ENCODE peak calls at places on chromosomes 11 and 22, in seven cellular contexts. N, I, H, S, L, B and R are unnamed samples.

GRCh38 chr11:22879615-22880014 is 19.3 kb upstream of the CCDC179 start:
- DNase-seq in N (no peak), I (no peak), H (no peak), S (no peak), L (no peak), B (no peak), R (no peak)

GRCh38 chr11:44766972-44767278 is 40.2 kb downstream of the TSPAN18 start:
- DNase-seq in N (no peak), I (no peak), H (no peak), S (no peak), L (no peak), B (peak), R (no peak)

GRCh38 chr11:76030973-76031590 is 175.2 kb downstream of the WNT11 start:
- DNase-seq in N (no peak), I (no peak), H (no peak), S (no peak), L (no peak), B (no peak), R (no peak)

GRCh38 chr11:134145715-134146114 is 76.8 kb downstream of the JAM3 start:
- DNase-seq in N (no peak), I (no peak), H (no peak), S (no peak), L (no peak), B (no peak), R (no peak)

GRCh38 chr22:38872831-38873248 is 824 bp upstream of the CBX6 start:
- DNase-seq in N (peak), I (peak), H (peak), S (no peak), L (peak), B (peak), R (peak)

GRCh38 chr11:17721242-17721999 is 2.0 kb downstream of the MYOD1 start:
- DNase-seq in N (no peak), I (no peak), H (no peak), S (no peak), L (no peak), B (no peak), R (no peak)

GRCh38 chr11:102630598-102631448 is 5.7 kb upstream of the MMP20 start:
- DNase-seq in N (no peak), I (no peak), H (no peak), S (no peak), L (no peak), B (no peak), R (no peak)

GRCh38 chr22:19638282-19639015 is 75.9 kb upstream of the SEPTIN5 start:
- DNase-seq in N (no peak), I (no peak), H (no peak), S (no peak), L (no peak), B (no peak), R (no peak)

GRCh38 chr11:67644472-67645418 is 5.2 kb upstream of the TBX10 start:
- DNase-seq in N (no peak), I (peak), H (no peak), S (no peak), L (no peak), B (peak), R (no peak)

GRCh38 chr22:29202231-29203192 is 3.2 kb upstream of the EMID1 start:
- DNase-seq in N (peak), I (peak), H (peak), S (peak), L (no peak), B (no peak), R (peak)

GRCh38 chr11:121024989-121025388 is 1.1 kb downstream of the TBCEL start:
- DNase-seq in N (peak), I (no peak), H (no peak), S (peak), L (no peak), B (no peak), R (no peak)

GRCh38 chr11:112525270-112525669 is 264.6 kb upstream of the PLET1 start:
- DNase-seq in N (no peak), I (no peak), H (peak), S (no peak), L (no peak), B (no peak), R (no peak)

GRCh38 chr22:44543362-44543761 is 45.3 kb upstream of the RTL6 start:
- DNase-seq in N (no peak), I (no peak), H (no peak), S (no peak), L (no peak), B (no peak), R (no peak)

GRCh38 chr11:65650547-65651338 is 12.0 kb downstream of the RELA start:
- DNase-seq in N (no peak), I (peak), H (no peak), S (no peak), L (peak), B (no peak), R (peak)

GRCh38 chr11:65426839-65427690 is 4.5 kb downstream of the NEAT1 start:
- DNase-seq in N (no peak), I (peak), H (peak), S (no peak), L (peak), B (no peak), R (peak)

GRCh38 chr11:5486421-5486820 is 2.1 kb upstream of the OR52D1 start:
- DNase-seq in N (no peak), I (no peak), H (no peak), S (no peak), L (no peak), B (no peak), R (no peak)

GRCh38 chr11:64060263-64060860 is 24.6 kb downstream of the FLRT1 start:
- DNase-seq in N (no peak), I (no peak), H (no peak), S (no peak), L (no peak), B (peak), R (no peak)

GRCh38 chr11:64059339-64060176 is 23.8 kb downstream of the FLRT1 start:
- DNase-seq in N (no peak), I (peak), H (no peak), S (no peak), L (no peak), B (peak), R (no peak)

GRCh38 chr11:64058494-64058893 is 22.8 kb downstream of the FLRT1 start:
- DNase-seq in N (no peak), I (no peak), H (peak), S (no peak), L (no peak), B (no peak), R (no peak)

GRCh38 chr11:64062185-64063039 is 26.7 kb downstream of the FLRT1 start:
- DNase-seq in N (no peak), I (no peak), H (no peak), S (no peak), L (no peak), B (no peak), R (no peak)

GRCh38 chr11:64060861-64061444 is 25.2 kb downstream of the FLRT1 start:
- DNase-seq in N (peak), I (peak), H (peak), S (no peak), L (no peak), B (peak), R (peak)
- TF ChIP-seq POLR2A in N (peak), I (no peak), H (no peak), S (no peak), L (no peak), B (no peak), R (no peak)

DNA sequence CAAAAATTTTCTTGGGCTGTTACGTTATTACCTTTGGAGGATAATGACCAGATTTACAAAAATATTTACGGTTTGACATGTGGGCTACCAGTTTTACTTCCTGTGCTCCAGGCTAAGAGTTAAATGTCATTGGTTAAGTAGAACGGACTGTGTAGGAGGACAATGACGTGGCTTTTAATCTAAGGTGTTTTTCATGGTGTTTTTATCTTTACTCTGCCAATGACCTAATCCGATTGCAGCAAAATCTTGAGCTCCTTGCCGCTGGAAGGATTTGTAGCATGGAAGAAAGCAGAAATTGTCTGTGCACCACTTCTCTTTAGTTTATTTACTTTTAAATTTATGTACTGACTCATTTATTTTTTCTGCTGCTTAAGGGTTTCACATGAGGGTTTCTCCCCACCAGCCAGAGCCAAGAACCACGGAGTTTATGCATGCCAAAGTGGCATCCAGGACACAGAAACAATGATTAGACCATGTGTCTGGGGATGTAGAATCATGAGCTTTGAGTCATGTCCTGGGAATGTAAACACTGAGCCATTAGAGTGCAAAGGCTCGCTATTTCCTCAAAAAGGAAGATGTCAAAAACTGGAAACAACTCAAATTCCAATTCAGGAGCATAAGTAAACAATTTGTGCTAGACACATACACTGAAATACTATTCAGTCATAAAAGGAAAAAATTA is 1.9 kb upstream of the CARD16 start:
- DNase-seq in N (peak), I (no peak), H (peak), S (peak), L (peak), B (no peak), R (no peak)
- TF ChIP-seq EP300 in N (peak), I (no peak), H (no peak), S (peak), L (no peak), B (no peak), R (no peak)

GRCh38 chr11:34358258-34358665 is 452 bp upstream of the ABTB2 start:
- DNase-seq in N (peak), I (peak), H (peak), S (peak), L (peak), B (no peak), R (peak)

GRCh38 chr11:34356130-34356529 is 1.7 kb downstream of the ABTB2 start:
- DNase-seq in N (no peak), I (no peak), H (no peak), S (no peak), L (no peak), B (no peak), R (no peak)

GRCh38 chr11:34357646-34358257 is at the start of gene ABTB2:
- DNase-seq in N (peak), I (peak), H (peak), S (peak), L (peak), B (peak), R (peak)

GRCh38 chr11:34356576-34356917 is 1.3 kb downstream of the ABTB2 start:
- DNase-seq in N (no peak), I (no peak), H (no peak), S (no peak), L (no peak), B (no peak), R (no peak)

GRCh38 chr11:34356918-34357645 is 728 bp downstream of the ABTB2 start:
- DNase-seq in N (no peak), I (no peak), H (peak), S (no peak), L (peak), B (peak), R (peak)
- TF ChIP-seq POLR2A in N (no peak), I (no peak), H (no peak), S (no peak), L (no peak), B (no peak), R (no peak)

DNA sequence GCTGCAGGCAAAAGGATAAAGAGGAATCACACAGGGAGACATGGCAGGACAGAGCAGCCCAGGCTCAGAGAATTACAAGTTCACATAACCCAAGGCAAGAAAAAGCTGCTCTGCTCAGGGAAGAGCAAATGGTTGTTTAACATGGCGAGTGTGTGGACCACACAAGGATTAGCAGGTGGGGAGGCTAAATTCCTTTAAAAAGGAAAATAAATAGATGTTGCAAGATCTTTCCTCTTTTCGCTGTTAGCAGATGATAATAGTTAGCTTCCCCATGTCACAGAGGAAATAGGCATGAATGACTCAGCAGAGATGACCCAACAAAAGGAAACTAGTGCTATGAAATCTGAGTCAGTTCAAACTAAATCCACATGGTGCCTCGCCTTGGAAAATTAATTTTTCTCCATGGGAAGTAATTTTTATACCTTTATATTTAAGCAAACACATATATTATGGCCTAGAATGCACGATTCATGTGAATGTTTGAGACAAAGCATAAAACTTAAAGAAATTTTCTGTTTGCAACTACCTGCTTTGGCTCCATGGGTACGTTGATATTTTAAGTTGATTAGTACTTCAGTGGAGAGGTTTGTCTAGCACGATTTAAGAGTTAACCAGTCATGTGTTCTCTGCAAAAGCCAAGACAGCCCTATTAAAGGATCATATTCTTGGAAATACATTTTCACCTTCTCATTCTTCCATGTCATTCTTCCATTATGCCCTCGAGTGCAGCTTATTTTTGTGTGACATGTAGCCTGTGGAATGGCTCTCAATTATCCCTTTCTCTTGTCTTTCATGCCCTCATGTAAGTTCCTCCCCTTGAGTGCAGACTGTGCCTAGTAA is 38.5 kb upstream of the FJX1 start:
- DNase-seq in N (peak), I (peak), H (no peak), S (peak), L (no peak), B (no peak), R (no peak)
- TF ChIP-seq EP300 in N (peak), I (peak), H (no peak), S (no peak), L (no peak), B (no peak), R (no peak)